ENCODE peak calls at places on chromosome 4, in nine cellular contexts. D, K, O, J, L, X, B, Y and A are unnamed samples.

GRCh38 chr4:168605411-168605810 is 108.6 kb downstream of the PALLD start:
- DNase-seq in D (no peak), K (no peak), O (no peak), J (no peak), L (no peak), X (no peak), B (no peak), Y (no peak), A (no peak)

GRCh38 chr4:42555828-42556227 is 101.1 kb downstream of the ATP8A1 start:
- DNase-seq in D (no peak), K (no peak), O (no peak), J (no peak), L (no peak), X (no peak), B (no peak), Y (no peak), A (no peak)

GRCh38 chr4:113744667-113745241 is 16.8 kb downstream of the CAMK2D start:
- DNase-seq in D (no peak), K (no peak), O (no peak), J (no peak), L (no peak), X (no peak), B (no peak), Y (no peak), A (no peak)

GRCh38 chr4:63105839-63106238 is 1303.4 kb downstream of the TECRL start:
- DNase-seq in D (no peak), K (no peak), O (no peak), J (no peak), L (no peak), X (no peak), B (no peak), Y (no peak), A (no peak)

GRCh38 chr4:107747748-107748486 is 27.9 kb upstream of the PAPSS1 start:
- DNase-seq in D (peak; percentile 54), K (no peak), O (no peak), J (no peak), L (no peak), X (no peak), B (no peak), Y (no peak), A (no peak)

GRCh38 chr4:77310931-77311330 is 153.9 kb downstream of the CCNG2 start:
- DNase-seq in D (no peak), K (no peak), O (no peak), J (no peak), L (no peak), X (no peak), B (no peak), Y (peak; percentile 14), A (no peak)

GRCh38 chr4:8547912-8548730 is 32.1 kb upstream of the GPR78 start:
- DNase-seq in D (no peak), K (no peak), O (no peak), J (no peak), L (no peak), X (no peak), B (no peak), Y (no peak), A (no peak)

GRCh38 chr4:76007089-76007559 is at the start of gene CXCL9:
- DNase-seq in D (no peak), K (no peak), O (no peak), J (no peak), L (no peak), X (no peak), B (no peak), Y (no peak), A (no peak)

GRCh38 chr4:84708406-84709135 is 125.6 kb downstream of the CDS1 start:
- DNase-seq in D (no peak), K (no peak), O (no peak), J (no peak), L (no peak), X (no peak), B (no peak), Y (no peak), A (no peak)

GRCh38 chr4:87026795-87027495 is 92.1 kb downstream of the AFF1 start:
- DNase-seq in D (no peak), K (no peak), O (no peak), J (no peak), L (no peak), X (no peak), B (no peak), Y (no peak), A (no peak)

GRCh38 chr4:6641164-6641970 is 882 bp downstream of the MRFAP1 start:
- DNase-seq in D (no peak), K (peak; percentile 9), O (no peak), J (peak; percentile 73), L (no peak), X (peak; percentile 55), B (no peak), Y (no peak), A (no peak)

GRCh38 chr4:6926681-6927478 is 17.3 kb downstream of the TBC1D14 start:
- DNase-seq in D (no peak), K (no peak), O (no peak), J (no peak), L (no peak), X (peak; percentile 31), B (no peak), Y (no peak), A (no peak)

GRCh38 chr4:3324093-3324815 is 31.4 kb downstream of the RGS12 start:
- DNase-seq in D (no peak), K (no peak), O (no peak), J (no peak), L (no peak), X (no peak), B (no peak), Y (no peak), A (no peak)

GRCh38 chr4:137651128-137651527 is 118.8 kb upstream of the PCDH18 start:
- DNase-seq in D (no peak), K (no peak), O (no peak), J (no peak), L (no peak), X (no peak), B (no peak), Y (peak; percentile 51), A (no peak)

GRCh38 chr4:75376543-75376942 is 137.7 kb downstream of the RCHY1 start:
- DNase-seq in D (no peak), K (no peak), O (no peak), J (no peak), L (no peak), X (no peak), B (no peak), Y (no peak), A (no peak)

GRCh38 chr4:8754634-8755589 is 116.7 kb downstream of the HMX1 start:
- DNase-seq in D (no peak), K (no peak), O (no peak), J (peak; percentile 39), L (no peak), X (no peak), B (no peak), Y (no peak), A (no peak)

GRCh38 chr4:84877051-84877833 is 89.2 kb downstream of the WDFY3 start:
- DNase-seq in D (no peak), K (no peak), O (no peak), J (no peak), L (no peak), X (no peak), B (no peak), Y (no peak), A (no peak)

GRCh38 chr4:6991771-6992557 is 51.2 kb upstream of the TADA2B start:
- DNase-seq in D (no peak), K (no peak), O (no peak), J (peak; percentile 50), L (peak; percentile 53), X (no peak), B (peak; percentile 45), Y (peak; percentile 72), A (peak; percentile 67)

GRCh38 chr4:143597271-143597670 is 83.8 kb downstream of the SMARCA5 start:
- DNase-seq in D (no peak), K (no peak), O (no peak), J (no peak), L (no peak), X (no peak), B (no peak), Y (no peak), A (no peak)

GRCh38 chr4:124427095-124427767 is 285.3 kb downstream of the ANKRD50 start:
- DNase-seq in D (no peak), K (no peak), O (no peak), J (no peak), L (no peak), X (no peak), B (no peak), Y (no peak), A (no peak)

GRCh38 chr4:8086751-8087445 is 71.7 kb downstream of the ABLIM2 start:
- DNase-seq in D (no peak), K (no peak), O (no peak), J (no peak), L (no peak), X (no peak), B (no peak), Y (no peak), A (no peak)

GRCh38 chr4:123741906-123742305 is 345.3 kb downstream of the SPRY1 start:
- DNase-seq in D (no peak), K (no peak), O (no peak), J (no peak), L (no peak), X (no peak), B (no peak), Y (no peak), A (no peak)

GRCh38 chr4:128517739-128518510 is 230.3 kb upstream of the PGRMC2 start:
- DNase-seq in D (no peak), K (no peak), O (no peak), J (no peak), L (no peak), X (peak; percentile 17), B (peak; percentile 93), Y (peak; percentile 92), A (peak; percentile 96)

GRCh38 chr4:145909331-145909730 is 29.3 kb downstream of the ZNF827 start:
- DNase-seq in D (no peak), K (no peak), O (no peak), J (no peak), L (peak; percentile 20), X (peak; percentile 28), B (no peak), Y (no peak), A (no peak)

GRCh38 chr4:174707277-174707676 is 121.8 kb downstream of the GLRA3 start:
- DNase-seq in D (no peak), K (no peak), O (no peak), J (no peak), L (no peak), X (no peak), B (no peak), Y (no peak), A (no peak)

GRCh38 chr4:141922224-141922623 is 285.8 kb downstream of the IL15 start:
- DNase-seq in D (no peak), K (no peak), O (no peak), J (no peak), L (no peak), X (no peak), B (no peak), Y (no peak), A (no peak)

GRCh38 chr4:169774466-169775445 is 17.0 kb upstream of the HPF1 start:
- DNase-seq in D (no peak), K (no peak), O (no peak), J (no peak), L (no peak), X (peak; percentile 33), B (no peak), Y (no peak), A (no peak)

GRCh38 chr4:174136013-174136412 is 147.5 kb downstream of the FBXO8 start:
- DNase-seq in D (no peak), K (no peak), O (no peak), J (no peak), L (no peak), X (no peak), B (no peak), Y (no peak), A (no peak)

GRCh38 chr4:30429813-30430466 is 290.2 kb upstream of the PCDH7 start:
- DNase-seq in D (no peak), K (no peak), O (no peak), J (no peak), L (no peak), X (no peak), B (no peak), Y (peak; percentile 18), A (no peak)

GRCh38 chr4:2673157-2673556 is 83.0 kb downstream of the TNIP2 start:
- DNase-seq in D (no peak), K (no peak), O (no peak), J (no peak), L (no peak), X (no peak), B (no peak), Y (no peak), A (no peak)

GRCh38 chr4:100539706-100540105 is 21.9 kb upstream of the EMCN start:
- DNase-seq in D (no peak), K (no peak), O (no peak), J (no peak), L (no peak), X (no peak), B (no peak), Y (no peak), A (no peak)